ENCODE peak calls at places on chromosomes 1 and 21, in ten cellular contexts. P is mucosa of descending colon; H is EL; T is COR-L47; L is activated CD4-positive, alpha-beta T cell treated with anti-CD3 and anti-CD28 coated beads, Interleukin-2, amount 10 ng/mL, durations not matched to agents 7 days and 5 days; O is type B pancreatic cell; U is ureter; V is cardiac fibroblast; J is retina; Q is activated T-helper 2 cell treated with anti-CD3 and anti-CD28 coated beads, Interferon-gamma antibody, Interleukin-2, Interleukin-4, amounts not matched to agents 10 μg/mL and 5 μg/mL and 100 μg/mL, durations not matched to agents 14 hours and 24 hours and 36 hours. F is an unnamed sample.

GRCh38 chr1:182680408-182680807 is 4.0 kb downstream of the RGS8 start:
- DNase-seq in P (no peak), H (no peak), T (no peak), L (no peak), O (no peak), U (no peak), V (no peak), J (no peak), Q (no peak), F (no peak)

GRCh38 chr1:155079487-155080249 is 1.0 kb downstream of the EFNA3 start:
- DNase-seq in P (peak), H (no peak), T (no peak), L (no peak), O (no peak), U (no peak), V (no peak), J (peak), Q (no peak), F (peak)

GRCh38 chr1:56967900-56968832 is 2.4 kb upstream of the C8B start:
- DNase-seq in P (peak), H (peak), T (no peak), L (no peak), O (no peak), U (no peak), V (peak), J (no peak), Q (no peak), F (peak)

GRCh38 chr1:234250747-234251146 is 122.5 kb upstream of the COA6 start:
- DNase-seq in P (no peak), H (no peak), T (no peak), L (no peak), O (no peak), U (no peak), V (no peak), J (no peak), Q (no peak), F (no peak)

GRCh38 chr1:175287377-175287776 is 94.8 kb upstream of the KIAA0040 start:
- DNase-seq in P (peak), H (no peak), T (no peak), L (peak), O (no peak), U (no peak), V (no peak), J (no peak), Q (no peak), F (no peak)

GRCh38 chr1:104406731-104407130 is 657.0 kb downstream of the AMY1C start:
- DNase-seq in P (no peak), H (no peak), T (no peak), L (no peak), O (no peak), U (no peak), V (no peak), J (no peak), Q (no peak), F (no peak)

GRCh38 chr1:218392717-218393116 is 47.6 kb downstream of the TGFB2 start:
- DNase-seq in P (no peak), H (no peak), T (no peak), L (no peak), O (no peak), U (no peak), V (no peak), J (peak), Q (no peak), F (no peak)

GRCh38 chr1:25037174-25038074 is 107.3 kb upstream of the RUNX3 start:
- DNase-seq in P (peak), H (peak), T (no peak), L (peak), O (no peak), U (no peak), V (peak), J (no peak), Q (peak), F (peak)

GRCh38 chr1:214854126-214854875 is 228.2 kb upstream of the KCNK2 start:
- DNase-seq in P (no peak), H (peak), T (no peak), L (no peak), O (no peak), U (no peak), V (no peak), J (no peak), Q (no peak), F (no peak)

GRCh38 chr1:17232759-17233661 is 15.9 kb upstream of the PADI3 start:
- DNase-seq in P (peak), H (peak), T (peak), L (no peak), O (no peak), U (no peak), V (peak), J (no peak), Q (no peak), F (no peak)

GRCh38 chr1:44131411-44131810 is 10.0 kb downstream of the KLF18 start:
- DNase-seq in P (no peak), H (no peak), T (no peak), L (no peak), O (peak), U (no peak), V (no peak), J (no peak), Q (no peak), F (no peak)

GRCh38 chr1:55885619-55886018 is 670.5 kb upstream of the USP24 start:
- DNase-seq in P (no peak), H (no peak), T (no peak), L (no peak), O (no peak), U (no peak), V (no peak), J (no peak), Q (no peak), F (no peak)

GRCh38 chr1:203776636-203777035 is 11.7 kb downstream of the LAX1 start:
- DNase-seq in P (no peak), H (no peak), T (no peak), L (no peak), O (no peak), U (no peak), V (no peak), J (peak), Q (no peak), F (no peak)

GRCh38 chr1:32992489-32993214 is 28.0 kb upstream of the RNF19B start:
- DNase-seq in P (peak), H (peak), T (no peak), L (peak), O (no peak), U (peak), V (peak), J (no peak), Q (peak), F (peak)

GRCh38 chr21:43861716-43862115 is 3.3 kb upstream of the AGPAT3 start:
- DNase-seq in P (no peak), H (no peak), T (peak), L (no peak), O (no peak), U (no peak), V (no peak), J (no peak), Q (no peak), F (no peak)

GRCh38 chr21:42644223-42645208 is 8.9 kb upstream of the PDE9A start:
- DNase-seq in P (no peak), H (no peak), T (no peak), L (no peak), O (no peak), U (no peak), V (peak), J (no peak), Q (no peak), F (no peak)

GRCh38 chr1:40976952-40977690 is 2.4 kb upstream of the CTPS1 start:
- DNase-seq in P (no peak), H (peak), T (no peak), L (no peak), O (no peak), U (no peak), V (peak), J (no peak), Q (no peak), F (no peak)

F was measured in glutamatergic neuron.